ENCODE peak calls at places on chromosomes 5 and 9, in four cellular contexts. One of them, this sample, is unnamed.

GRCh38 chr5:161089569-161089968 is 237.6 kb upstream of the ATP10B start:
- DNase-seq in GM23248: no peak
- DNase-seq in fibroblast of lung: no peak
- DNase-seq in neural progenitor cell: no peak
- DNase-seq in this sample: no peak

GRCh38 chr5:67133781-67134180 is 62.8 kb downstream of the CD180 start:
- DNase-seq in neural progenitor cell: no peak
- DNase-seq in fibroblast of lung: peak
- DNase-seq in GM23248: no peak
- DNase-seq in this sample: no peak

GRCh38 chr5:145904743-145905142 is 31.6 kb upstream of the SH3RF2 start:
- DNase-seq in neural progenitor cell: no peak
- DNase-seq in fibroblast of lung: no peak
- DNase-seq in GM23248: no peak
- DNase-seq in this sample: peak

GRCh38 chr5:135442387-135443256 is 4.5 kb downstream of the DCANP1 start:
- DNase-seq in GM23248: no peak
- DNase-seq in fibroblast of lung: no peak
- DNase-seq in neural progenitor cell: peak
- DNase-seq in this sample: no peak

GRCh38 chr5:95955996-95956899 is 5.4 kb downstream of the ELL2 start:
- DNase-seq in neural progenitor cell: no peak
- DNase-seq in GM23248: peak
- DNase-seq in fibroblast of lung: peak
- DNase-seq in this sample: no peak

GRCh38 chr5:112174959-112175594 is 244.0 kb downstream of the EPB41L4A start:
- DNase-seq in neural progenitor cell: peak
- DNase-seq in fibroblast of lung: peak
- DNase-seq in GM23248: peak
- DNase-seq in this sample: peak

GRCh38 chr5:125058185-125058826 is 311.9 kb upstream of the ZNF608 start:
- DNase-seq in fibroblast of lung: no peak
- DNase-seq in GM23248: peak
- DNase-seq in neural progenitor cell: peak
- DNase-seq in this sample: no peak

GRCh38 chr5:69238760-69239251 is 4.1 kb downstream of the CDK7 start:
- DNase-seq in GM23248: peak
- DNase-seq in neural progenitor cell: no peak
- DNase-seq in fibroblast of lung: peak
- DNase-seq in this sample: no peak

GRCh38 chr9:130143974-130144373 is 28.2 kb upstream of the NCS1 start:
- DNase-seq in GM23248: peak
- DNase-seq in fibroblast of lung: peak
- DNase-seq in neural progenitor cell: peak
- DNase-seq in this sample: no peak

GRCh38 chr9:127506117-127506813 is 55.0 kb downstream of the LRSAM1 start:
- DNase-seq in GM23248: peak
- DNase-seq in neural progenitor cell: no peak
- DNase-seq in fibroblast of lung: no peak
- DNase-seq in this sample: no peak

GRCh38 chr9:76615149-76615548 is 149.1 kb upstream of the PCA3 start:
- DNase-seq in neural progenitor cell: no peak
- DNase-seq in fibroblast of lung: no peak
- DNase-seq in GM23248: no peak
- DNase-seq in this sample: no peak

GRCh38 chr5:176775409-176775808 is 35.0 kb upstream of the UNC5A start:
- DNase-seq in GM23248: peak
- DNase-seq in fibroblast of lung: no peak
- DNase-seq in neural progenitor cell: no peak
- DNase-seq in this sample: no peak

GRCh38 chr9:36102742-36103495 is 33.6 kb upstream of the GLIPR2 start:
- DNase-seq in fibroblast of lung: peak
- DNase-seq in neural progenitor cell: peak
- DNase-seq in GM23248: peak
- DNase-seq in this sample: peak

GRCh38 chr9:21695443-21695842 is 107.0 kb upstream of the MTAP start:
- DNase-seq in GM23248: no peak
- DNase-seq in neural progenitor cell: no peak
- DNase-seq in fibroblast of lung: no peak
- DNase-seq in this sample: no peak

GRCh38 chr9:115746496-115746895 is 407.1 kb upstream of the PAPPA start:
- DNase-seq in GM23248: no peak
- DNase-seq in fibroblast of lung: peak
- DNase-seq in neural progenitor cell: no peak
- DNase-seq in this sample: no peak

GRCh38 chr5:24621809-24622208 is 23.0 kb downstream of the CDH10 start:
- DNase-seq in fibroblast of lung: peak
- DNase-seq in GM23248: peak
- DNase-seq in neural progenitor cell: no peak
- DNase-seq in this sample: peak

GRCh38 chr5:71932131-71932635 is 175.1 kb upstream of the MAP1B start:
- DNase-seq in fibroblast of lung: peak
- DNase-seq in GM23248: peak
- DNase-seq in neural progenitor cell: no peak
- DNase-seq in this sample: no peak

GRCh38 chr9:134704499-134704898 is 62.9 kb downstream of the COL5A1 start:
- DNase-seq in GM23248: no peak
- DNase-seq in neural progenitor cell: no peak
- DNase-seq in fibroblast of lung: peak
- DNase-seq in this sample: no peak

GRCh38 chr5:81232449-81233079 is 558 bp upstream of the CKMT2 start:
- DNase-seq in neural progenitor cell: no peak
- DNase-seq in fibroblast of lung: no peak
- DNase-seq in GM23248: peak
- DNase-seq in this sample: no peak

GRCh38 chr5:169095976-169096375 is 205.0 kb downstream of the SLIT3 start:
- DNase-seq in fibroblast of lung: peak
- DNase-seq in neural progenitor cell: no peak
- DNase-seq in GM23248: peak
- DNase-seq in this sample: no peak

GRCh38 chr5:101123365-101123764 is 220.3 kb upstream of the ST8SIA4 start:
- DNase-seq in GM23248: no peak
- DNase-seq in neural progenitor cell: no peak
- DNase-seq in fibroblast of lung: no peak
- DNase-seq in this sample: no peak

GRCh38 chr9:14096182-14096922 is 217.6 kb downstream of the NFIB start:
- DNase-seq in neural progenitor cell: peak
- DNase-seq in fibroblast of lung: peak
- DNase-seq in GM23248: peak
- DNase-seq in this sample: no peak

GRCh38 chr9:107504585-107505455 is 15.3 kb upstream of the KLF4 start:
- DNase-seq in fibroblast of lung: peak
- DNase-seq in neural progenitor cell: no peak
- DNase-seq in GM23248: peak
- DNase-seq in this sample: no peak

GRCh38 chr5:180366303-180366702 is 13.2 kb upstream of the GFPT2 start:
- DNase-seq in neural progenitor cell: no peak
- DNase-seq in GM23248: peak
- DNase-seq in fibroblast of lung: peak
- DNase-seq in this sample: no peak

GRCh38 chr5:157744055-157745011 is 821 bp downstream of the LSM11 start:
- DNase-seq in neural progenitor cell: no peak
- DNase-seq in fibroblast of lung: peak
- DNase-seq in GM23248: peak
- DNase-seq in this sample: peak

GRCh38 chr9:33750307-33750838 is 45.0 kb upstream of the PRSS3 start:
- DNase-seq in GM23248: peak
- DNase-seq in neural progenitor cell: no peak
- DNase-seq in fibroblast of lung: peak
- DNase-seq in this sample: no peak

GRCh38 chr9:81819859-81820546 is 108.2 kb upstream of the SPATA31D4 start:
- DNase-seq in GM23248: peak
- DNase-seq in neural progenitor cell: peak
- DNase-seq in fibroblast of lung: peak
- DNase-seq in this sample: no peak

GRCh38 chr9:109910616-109911568 is 130.9 kb downstream of the PALM2AKAP2 start:
- DNase-seq in GM23248: peak
- DNase-seq in fibroblast of lung: peak
- DNase-seq in neural progenitor cell: no peak
- DNase-seq in this sample: no peak

GRCh38 chr5:36875789-36876388 is 680 bp upstream of the NIPBL start:
- DNase-seq in fibroblast of lung: peak
- DNase-seq in GM23248: peak
- DNase-seq in neural progenitor cell: peak
- DNase-seq in this sample: peak

GRCh38 chr5:138951986-138952735 is 77.0 kb upstream of the LRRTM2 start:
- DNase-seq in fibroblast of lung: no peak
- DNase-seq in GM23248: no peak
- DNase-seq in neural progenitor cell: no peak
- DNase-seq in this sample: no peak

GRCh38 chr5:135239461-135240282 is 159.4 kb downstream of the MACROH2A1 start:
- DNase-seq in neural progenitor cell: no peak
- DNase-seq in GM23248: no peak
- DNase-seq in fibroblast of lung: peak
- DNase-seq in this sample: peak

GRCh38 chr9:115650768-115651167 is 502.8 kb upstream of the PAPPA start:
- DNase-seq in fibroblast of lung: peak
- DNase-seq in GM23248: peak
- DNase-seq in neural progenitor cell: no peak
- DNase-seq in this sample: no peak

GRCh38 chr9:34428325-34428958 is 29.9 kb downstream of the FAM219A start:
- DNase-seq in neural progenitor cell: no peak
- DNase-seq in GM23248: no peak
- DNase-seq in fibroblast of lung: peak
- DNase-seq in this sample: no peak

GRCh38 chr9:109115931-109116541 is 3.7 kb downstream of the TMEM245 start:
- DNase-seq in neural progenitor cell: no peak
- DNase-seq in fibroblast of lung: peak
- DNase-seq in GM23248: no peak
- DNase-seq in this sample: no peak

GRCh38 chr5:89690331-89690730 is 719.2 kb downstream of the CETN3 start:
- DNase-seq in neural progenitor cell: no peak
- DNase-seq in GM23248: no peak
- DNase-seq in fibroblast of lung: no peak
- DNase-seq in this sample: no peak
- H3K4me2 ChIP-seq in neural progenitor cell: no peak
- H3K4me2 ChIP-seq in GM23248: no peak
- H3K4me2 ChIP-seq in fibroblast of lung: no peak
- H3K4me2 ChIP-seq in this sample: no peak

GRCh38 chr5:149803641-149804468 is 73.7 kb downstream of the PPARGC1B start:
- DNase-seq in GM23248: peak
- DNase-seq in neural progenitor cell: no peak
- DNase-seq in fibroblast of lung: no peak
- DNase-seq in this sample: no peak

GRCh38 chr5:149801307-149801985 is 71.3 kb downstream of the PPARGC1B start:
- DNase-seq in fibroblast of lung: no peak
- DNase-seq in GM23248: no peak
- DNase-seq in neural progenitor cell: no peak
- DNase-seq in this sample: no peak

GRCh38 chr5:149800563-149801103 is 70.5 kb downstream of the PPARGC1B start:
- DNase-seq in GM23248: no peak
- DNase-seq in neural progenitor cell: no peak
- DNase-seq in fibroblast of lung: no peak
- DNase-seq in this sample: no peak

GRCh38 chr5:149803153-149803552 is 73.0 kb downstream of the PPARGC1B start:
- DNase-seq in GM23248: no peak
- DNase-seq in neural progenitor cell: no peak
- DNase-seq in fibroblast of lung: no peak
- DNase-seq in this sample: no peak

GRCh38 chr5:149802008-149802407 is 71.9 kb downstream of the PPARGC1B start:
- DNase-seq in neural progenitor cell: no peak
- DNase-seq in GM23248: no peak
- DNase-seq in fibroblast of lung: no peak
- DNase-seq in this sample: no peak
- H2AFZ ChIP-seq in neural progenitor cell: peak
- H2AFZ ChIP-seq in GM23248: no peak
- H2AFZ ChIP-seq in fibroblast of lung: no peak
- H2AFZ ChIP-seq in this sample: no peak

DNA sequence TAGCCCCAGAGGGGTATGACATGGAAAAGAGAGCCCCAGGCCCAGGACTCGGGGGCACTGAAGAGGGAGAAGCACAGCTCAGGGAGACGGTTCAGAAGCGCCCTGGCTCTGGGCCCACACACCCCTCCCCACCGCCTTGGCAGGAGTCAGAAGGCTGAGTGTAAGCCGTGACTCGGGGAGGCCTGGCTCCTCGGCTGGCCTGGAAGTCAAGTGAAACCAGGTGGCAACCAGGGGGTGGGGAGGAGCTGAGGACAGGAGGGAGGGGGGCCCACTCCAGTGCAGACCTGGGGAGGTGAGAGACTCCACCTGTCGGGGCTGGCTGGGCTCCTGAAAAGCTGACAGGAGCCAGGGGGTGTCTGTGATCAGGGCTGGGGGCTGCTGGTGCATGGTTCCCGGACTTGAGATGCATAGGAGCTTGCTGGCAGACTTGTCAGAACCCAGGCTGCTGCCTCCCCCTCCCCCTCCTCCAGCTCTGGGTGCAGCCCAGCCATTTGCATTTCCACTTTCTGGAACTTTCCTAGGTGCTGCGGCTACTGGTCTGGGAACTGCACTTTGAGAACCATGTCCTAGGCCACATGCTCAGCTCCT is 150.2 kb upstream of the PHYKPL start:
- DNase-seq in neural progenitor cell: no peak
- DNase-seq in fibroblast of lung: no peak
- DNase-seq in GM23248: no peak
- DNase-seq in this sample: no peak
- H3K4me2 ChIP-seq in neural progenitor cell: no peak
- H3K4me2 ChIP-seq in fibroblast of lung: no peak
- H3K4me2 ChIP-seq in GM23248: no peak
- H3K4me2 ChIP-seq in this sample: no peak

DNA sequence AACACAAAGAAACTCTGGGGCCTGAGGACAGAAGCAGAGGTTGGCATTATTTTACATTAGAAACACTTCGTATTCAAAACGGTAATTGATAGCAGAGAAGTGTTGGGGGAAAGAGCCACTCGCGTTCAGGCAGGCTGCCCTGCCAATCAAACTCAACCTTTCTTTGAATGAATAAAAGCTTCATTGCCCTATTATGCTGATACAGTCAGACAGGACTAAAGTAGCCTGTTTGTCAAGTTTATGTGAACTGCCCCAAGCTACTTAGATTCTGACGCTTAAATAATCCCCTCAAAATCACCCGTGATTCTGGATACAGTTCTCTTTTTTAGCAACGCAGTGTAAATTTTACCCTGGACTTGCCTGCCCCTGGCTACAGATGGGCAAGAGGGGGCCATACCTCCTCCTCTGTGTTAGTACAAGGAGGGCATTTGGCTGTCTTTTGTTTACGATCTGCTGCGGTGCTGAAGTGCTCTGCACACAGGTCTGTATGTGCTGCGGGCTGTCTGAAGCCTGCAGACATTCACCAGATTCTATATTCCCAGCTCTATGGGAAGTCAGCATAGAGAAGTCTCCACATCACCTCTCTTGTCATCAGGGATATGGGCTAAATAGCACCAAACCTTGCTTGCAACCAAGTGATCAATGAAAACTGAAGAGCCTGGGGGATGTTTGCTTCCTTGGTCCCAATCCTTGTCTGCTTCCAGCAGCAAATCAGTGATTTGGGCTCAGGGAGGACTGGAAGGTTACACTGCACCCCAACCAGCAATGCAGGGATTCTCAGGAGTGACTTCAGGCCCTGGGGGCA is 218.4 kb downstream of the EBF1 start:
- DNase-seq in fibroblast of lung: no peak
- DNase-seq in GM23248: no peak
- DNase-seq in neural progenitor cell: peak
- DNase-seq in this sample: peak
- H2AFZ ChIP-seq in fibroblast of lung: no peak
- H2AFZ ChIP-seq in GM23248: no peak
- H2AFZ ChIP-seq in neural progenitor cell: peak
- H2AFZ ChIP-seq in this sample: no peak

GRCh38 chr5:58393716-58394115 is 66.2 kb downstream of the PLK2 start:
- DNase-seq in fibroblast of lung: no peak
- DNase-seq in GM23248: no peak
- DNase-seq in neural progenitor cell: no peak
- DNase-seq in this sample: no peak
- H3K4me2 ChIP-seq in fibroblast of lung: no peak
- H3K4me2 ChIP-seq in GM23248: no peak
- H3K4me2 ChIP-seq in neural progenitor cell: no peak
- H3K4me2 ChIP-seq in this sample: no peak